ENCODE peak calls at places on chromosomes 5 and 9, in nine cellular contexts. L is left lung, E is H9, R is tibial artery, B is endodermal cell, C is stomach, W is ovary, J is OCI-LY7, G is body of pancreas. U is an unnamed sample.

GRCh38 chr5:159210306-159210722 is 961 bp upstream of the RNF145 start:
- DNase-seq in J (no peak), R (no peak), C (no peak), E (no peak), B (no peak), L (peak; percentile 40), G (peak; percentile 4), W (no peak), U (peak; percentile 35)

GRCh38 chr5:122907238-122907637 is 61.8 kb downstream of the SNX24 start:
- DNase-seq in B (no peak), J (no peak), L (no peak), W (no peak), R (no peak), C (no peak), E (no peak), G (no peak), U (no peak)

GRCh38 chr9:78286946-78287388 is 10.0 kb upstream of the PSAT1 start:
- DNase-seq in C (no peak), B (no peak), G (no peak), E (no peak), L (no peak), R (no peak), J (no peak), W (no peak), U (no peak)

GRCh38 chr9:33080534-33080933 is 4.1 kb upstream of the SMU1 start:
- DNase-seq in J (no peak), G (no peak), C (no peak), W (no peak), E (no peak), L (no peak), R (no peak), B (no peak), U (no peak)

GRCh38 chr9:86424246-86424891 is 70.2 kb upstream of the TUT7 start:
- DNase-seq in W (no peak), C (no peak), J (no peak), L (peak; percentile 39), E (no peak), B (no peak), R (no peak), G (no peak), U (no peak)

GRCh38 chr5:33725846-33726245 is 165.9 kb downstream of the ADAMTS12 start:
- DNase-seq in B (no peak), C (no peak), W (no peak), E (no peak), L (no peak), R (no peak), J (no peak), G (no peak), U (peak; percentile 52)

GRCh38 chr5:135952683-135953082 is 2.1 kb downstream of the LECT2 start:
- DNase-seq in C (no peak), L (no peak), B (no peak), E (no peak), W (no peak), G (no peak), R (no peak), J (no peak), U (no peak)

GRCh38 chr9:123113185-123113584 is 79.7 kb downstream of the GPR21 start:
- DNase-seq in W (no peak), G (no peak), J (no peak), R (no peak), L (no peak), B (no peak), E (no peak), C (no peak), U (no peak)

GRCh38 chr5:66519626-66520025 is 76.6 kb upstream of the MAST4 start:
- DNase-seq in W (no peak), J (no peak), G (no peak), B (no peak), E (no peak), R (no peak), C (no peak), L (no peak), U (no peak)

GRCh38 chr5:72556351-72557146 is 49.3 kb upstream of the ZNF366 start:
- DNase-seq in C (peak; percentile 34), B (peak; percentile 93), J (peak; percentile 3), L (peak; percentile 59), E (peak; percentile 90), R (peak; percentile 77), W (peak; percentile 75), G (peak; percentile 51), U (peak; percentile 93)

GRCh38 chr9:102499468-102499867 is 495.7 kb upstream of the CYLC2 start:
- DNase-seq in W (no peak), E (no peak), B (no peak), C (no peak), J (no peak), L (no peak), G (no peak), R (no peak), U (no peak)

GRCh38 chr9:4591123-4591500 is 71.0 kb upstream of the PLPP6 start:
- DNase-seq in B (no peak), W (no peak), J (no peak), R (no peak), G (no peak), E (no peak), C (no peak), L (no peak), U (peak; percentile 10)

GRCh38 chr5:27906911-27907590 is 868.7 kb upstream of the CDH9 start:
- DNase-seq in R (no peak), L (no peak), C (no peak), G (no peak), E (no peak), W (no peak), B (no peak), J (no peak), U (no peak)

GRCh38 chr5:17238521-17239041 is 21.1 kb downstream of the BASP1 start:
- DNase-seq in W (no peak), J (no peak), R (no peak), L (no peak), E (no peak), B (no peak), G (no peak), C (no peak), U (no peak)
- TF ChIP-seq CTCF in W (no peak), J (no peak), R (no peak), L (no peak), E (no peak), B (no peak), G (no peak), C (no peak), U (no peak)

GRCh38 chr5:157215143-157215825 is 34.6 kb downstream of the ITK start:
- DNase-seq in G (no peak), E (no peak), R (no peak), C (no peak), J (no peak), W (no peak), B (no peak), L (no peak), U (no peak)

GRCh38 chr5:157214399-157214798 is 33.8 kb downstream of the ITK start:
- DNase-seq in B (no peak), E (no peak), G (no peak), R (no peak), L (no peak), J (no peak), C (no peak), W (no peak), U (no peak)

GRCh38 chr5:157217289-157218024 is 36.8 kb downstream of the ITK start:
- DNase-seq in J (peak; percentile 55), G (no peak), B (no peak), E (no peak), L (no peak), W (no peak), C (no peak), R (no peak), U (no peak)

GRCh38 chr5:157215826-157216167 is 35.2 kb downstream of the ITK start:
- DNase-seq in G (no peak), L (no peak), C (no peak), B (peak; percentile 68), E (no peak), J (no peak), W (no peak), R (no peak), U (no peak)

DNA sequence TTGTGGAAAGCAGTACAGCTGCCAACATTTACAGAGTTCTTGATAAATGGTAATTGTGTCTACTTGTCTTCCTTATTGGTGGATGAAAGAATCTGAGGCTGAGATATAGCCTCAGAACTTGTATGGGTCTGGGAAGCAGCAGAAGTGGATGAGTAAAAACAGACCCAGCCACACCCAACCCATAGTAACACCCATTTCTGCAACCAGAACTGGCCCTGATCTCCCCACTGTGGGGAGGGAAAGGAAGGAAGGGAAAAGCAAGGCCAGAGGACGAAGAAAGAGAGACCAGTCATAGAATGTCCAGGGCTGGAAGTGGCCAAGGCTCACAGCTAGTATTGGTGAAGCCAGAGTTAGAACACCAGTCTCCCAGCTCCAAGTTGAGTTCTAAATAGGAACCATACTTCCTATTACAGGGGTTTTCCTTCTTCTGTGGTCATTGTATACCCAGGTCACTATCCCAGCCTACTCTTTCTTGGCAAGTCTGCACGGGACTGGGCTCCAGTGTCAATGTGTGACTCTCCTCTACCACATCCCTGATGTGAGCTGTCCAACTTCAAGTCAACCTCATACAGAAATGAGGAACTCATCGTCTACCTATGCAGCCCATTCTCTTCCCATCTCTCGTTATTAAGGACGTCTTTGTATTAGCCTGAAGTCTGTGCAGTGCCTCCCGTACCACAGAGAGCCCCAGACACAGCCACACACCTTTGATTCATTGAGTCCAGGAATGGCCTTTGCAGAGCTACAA is 35.9 kb downstream of the ITK start:
- DNase-seq in J (no peak), E (no peak), W (no peak), L (no peak), G (no peak), B (no peak), C (no peak), R (no peak), U (no peak)
- H3K4me1 ChIP-seq in J (peaks cover 18% of the 10 kb centered on the region), E (no peaks in the 10 kb centered on the region), W (no peaks in the 10 kb centered on the region), L (no peaks in the 10 kb centered on the region), G (no peaks in the 10 kb centered on the region), B (no peaks in the 10 kb centered on the region), C (no peaks in the 10 kb centered on the region), R (no peaks in the 10 kb centered on the region), U (no peaks in the 10 kb centered on the region)

DNA sequence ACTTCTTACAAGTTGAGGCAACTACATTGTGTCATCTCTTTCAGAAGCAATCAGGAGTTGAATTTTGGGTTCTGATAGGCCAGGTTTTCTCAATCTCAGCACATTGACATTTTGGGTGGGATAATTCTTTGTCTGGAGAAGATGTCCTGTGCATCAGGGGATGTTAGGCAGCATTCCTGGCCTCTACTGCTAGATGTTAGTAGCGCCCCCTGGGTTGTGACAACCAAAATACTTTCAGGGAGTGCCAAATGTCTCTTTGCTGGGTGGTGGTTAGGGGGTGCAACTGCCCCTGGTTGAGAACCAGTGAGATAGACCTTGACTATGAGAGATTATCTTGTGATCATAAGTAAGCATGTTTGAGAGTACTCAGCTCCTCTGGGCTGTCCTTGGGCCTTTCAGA is 164.3 kb upstream of the KLF9 start:
- DNase-seq in J (peak; percentile 2), R (no peak), E (no peak), G (no peak), W (no peak), C (no peak), B (peak; percentile 65), L (no peak), U (no peak)
- TF ChIP-seq CTCF in J (peak; percentile 58), R (no peak), E (peak; percentile 45), G (no peak), W (no peak), C (no peak), B (peak; percentile 62), L (no peak), U (no peak)

DNA sequence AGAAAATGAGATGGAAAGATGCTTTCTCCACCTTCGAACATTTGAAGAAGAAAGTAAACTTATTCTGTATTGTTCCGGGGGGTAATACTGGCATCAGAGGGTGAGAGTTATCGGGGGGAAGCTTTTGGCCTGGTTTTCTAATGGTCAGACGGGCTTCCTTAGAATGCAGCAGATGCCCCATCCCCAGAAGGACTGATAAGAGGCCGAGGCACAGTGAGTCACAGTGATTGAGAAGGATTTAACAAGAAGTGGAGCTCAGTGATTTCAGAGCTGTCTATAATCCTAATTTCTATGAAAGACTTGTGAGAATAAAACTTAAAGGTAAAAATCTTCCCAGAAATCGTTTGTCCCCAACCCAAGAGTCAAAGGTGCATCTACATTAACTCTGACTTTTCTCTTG is 123.9 kb downstream of the DOCK8 start:
- DNase-seq in E (no peak), G (no peak), W (no peak), C (no peak), R (no peak), B (no peak), L (no peak), J (no peak), U (no peak)
- H3K4me1 ChIP-seq in E (peaks cover 3% of the 10 kb centered on the region), G (peaks cover 20% of the 10 kb centered on the region), W (peaks cover 2% of the 10 kb centered on the region), C (peaks cover 14% of the 10 kb centered on the region), R (peaks cover 8% of the 10 kb centered on the region), B (no peaks in the 10 kb centered on the region), L (peaks cover 8% of the 10 kb centered on the region), J (no peaks in the 10 kb centered on the region), U (no peaks in the 10 kb centered on the region)